ENCODE peak calls at places on chromosomes 11 and 22, in ten cellular contexts. One of them, this sample, is unnamed.

GRCh38 chr22:16974298-16975084 is 33.5 kb downstream of the GAB4 start:
- DNase-seq in bronchial epithelial cell: no peak
- DNase-seq in activated T-helper 1 cell treated with anti-CD3 and anti-CD28 coated beads, Interleukin-12 subunit alpha, Interleukin-12 subunit beta, Interleukin-2, Interleukin-4 antibody, amounts not matched to agents 30 ng/mL and 10 ng/mL and 1 ng/mL, durations not matched to agents 14 hours and 24 hours and 36 hours: no peak
- DNase-seq in midbrain: no peak
- DNase-seq in brain microvascular endothelial cell: no peak
- DNase-seq in kidney tubule cell: no peak
- DNase-seq in amygdala: no peak
- DNase-seq in epithelial cell of esophagus: no peak
- DNase-seq in H54: no peak
- DNase-seq in foreskin fibroblast: no peak
- DNase-seq in this sample: no peak

GRCh38 chr22:45784357-45785277 is 113.0 kb downstream of the ATXN10 start:
- DNase-seq in bronchial epithelial cell: no peak
- DNase-seq in activated T-helper 1 cell treated with anti-CD3 and anti-CD28 coated beads, Interleukin-12 subunit alpha, Interleukin-12 subunit beta, Interleukin-2, Interleukin-4 antibody, amounts not matched to agents 30 ng/mL and 10 ng/mL and 1 ng/mL, durations not matched to agents 14 hours and 24 hours and 36 hours: no peak
- DNase-seq in midbrain: no peak
- DNase-seq in brain microvascular endothelial cell: no peak
- DNase-seq in kidney tubule cell: peak
- DNase-seq in amygdala: no peak
- DNase-seq in epithelial cell of esophagus: no peak
- DNase-seq in H54: no peak
- DNase-seq in foreskin fibroblast: no peak
- DNase-seq in this sample: no peak

GRCh38 chr11:118610773-118611432 is 3.5 kb downstream of the PHLDB1 start:
- DNase-seq in bronchial epithelial cell: peak
- DNase-seq in activated T-helper 1 cell treated with anti-CD3 and anti-CD28 coated beads, Interleukin-12 subunit alpha, Interleukin-12 subunit beta, Interleukin-2, Interleukin-4 antibody, amounts not matched to agents 30 ng/mL and 10 ng/mL and 1 ng/mL, durations not matched to agents 14 hours and 24 hours and 36 hours: peak
- DNase-seq in midbrain: peak
- DNase-seq in brain microvascular endothelial cell: peak
- DNase-seq in kidney tubule cell: peak
- DNase-seq in amygdala: no peak
- DNase-seq in epithelial cell of esophagus: peak
- DNase-seq in H54: no peak
- DNase-seq in foreskin fibroblast: peak
- DNase-seq in this sample: no peak

GRCh38 chr11:104570088-104570701 is 328.1 kb downstream of the CASP12 start:
- DNase-seq in bronchial epithelial cell: peak
- DNase-seq in activated T-helper 1 cell treated with anti-CD3 and anti-CD28 coated beads, Interleukin-12 subunit alpha, Interleukin-12 subunit beta, Interleukin-2, Interleukin-4 antibody, amounts not matched to agents 30 ng/mL and 10 ng/mL and 1 ng/mL, durations not matched to agents 14 hours and 24 hours and 36 hours: no peak
- DNase-seq in midbrain: no peak
- DNase-seq in brain microvascular endothelial cell: peak
- DNase-seq in kidney tubule cell: peak
- DNase-seq in amygdala: no peak
- DNase-seq in epithelial cell of esophagus: peak
- DNase-seq in H54: no peak
- DNase-seq in foreskin fibroblast: peak
- DNase-seq in this sample: peak

GRCh38 chr11:19349340-19350025 is 108.7 kb upstream of the E2F8 start:
- DNase-seq in bronchial epithelial cell: no peak
- DNase-seq in activated T-helper 1 cell treated with anti-CD3 and anti-CD28 coated beads, Interleukin-12 subunit alpha, Interleukin-12 subunit beta, Interleukin-2, Interleukin-4 antibody, amounts not matched to agents 30 ng/mL and 10 ng/mL and 1 ng/mL, durations not matched to agents 14 hours and 24 hours and 36 hours: no peak
- DNase-seq in midbrain: peak
- DNase-seq in brain microvascular endothelial cell: no peak
- DNase-seq in kidney tubule cell: no peak
- DNase-seq in amygdala: no peak
- DNase-seq in epithelial cell of esophagus: no peak
- DNase-seq in H54: no peak
- DNase-seq in foreskin fibroblast: no peak
- DNase-seq in this sample: no peak

GRCh38 chr22:42646569-42647525 is 2.3 kb downstream of the CYB5R3 start:
- DNase-seq in bronchial epithelial cell: no peak
- DNase-seq in activated T-helper 1 cell treated with anti-CD3 and anti-CD28 coated beads, Interleukin-12 subunit alpha, Interleukin-12 subunit beta, Interleukin-2, Interleukin-4 antibody, amounts not matched to agents 30 ng/mL and 10 ng/mL and 1 ng/mL, durations not matched to agents 14 hours and 24 hours and 36 hours: no peak
- DNase-seq in midbrain: no peak
- DNase-seq in brain microvascular endothelial cell: no peak
- DNase-seq in kidney tubule cell: no peak
- DNase-seq in amygdala: no peak
- DNase-seq in epithelial cell of esophagus: no peak
- DNase-seq in H54: no peak
- DNase-seq in foreskin fibroblast: no peak
- DNase-seq in this sample: no peak

GRCh38 chr11:14270690-14271542 is 88.1 kb downstream of the RRAS2 start:
- DNase-seq in bronchial epithelial cell: no peak
- DNase-seq in activated T-helper 1 cell treated with anti-CD3 and anti-CD28 coated beads, Interleukin-12 subunit alpha, Interleukin-12 subunit beta, Interleukin-2, Interleukin-4 antibody, amounts not matched to agents 30 ng/mL and 10 ng/mL and 1 ng/mL, durations not matched to agents 14 hours and 24 hours and 36 hours: no peak
- DNase-seq in midbrain: no peak
- DNase-seq in brain microvascular endothelial cell: no peak
- DNase-seq in kidney tubule cell: no peak
- DNase-seq in amygdala: no peak
- DNase-seq in epithelial cell of esophagus: no peak
- DNase-seq in H54: no peak
- DNase-seq in foreskin fibroblast: no peak
- DNase-seq in this sample: no peak

GRCh38 chr22:41576877-41577276 is 12.8 kb downstream of the PMM1 start:
- DNase-seq in bronchial epithelial cell: peak
- DNase-seq in activated T-helper 1 cell treated with anti-CD3 and anti-CD28 coated beads, Interleukin-12 subunit alpha, Interleukin-12 subunit beta, Interleukin-2, Interleukin-4 antibody, amounts not matched to agents 30 ng/mL and 10 ng/mL and 1 ng/mL, durations not matched to agents 14 hours and 24 hours and 36 hours: peak
- DNase-seq in midbrain: no peak
- DNase-seq in brain microvascular endothelial cell: peak
- DNase-seq in kidney tubule cell: peak
- DNase-seq in amygdala: no peak
- DNase-seq in epithelial cell of esophagus: peak
- DNase-seq in H54: no peak
- DNase-seq in foreskin fibroblast: peak
- DNase-seq in this sample: no peak

GRCh38 chr11:9232482-9232881 is 32.7 kb downstream of the DENND5A start:
- DNase-seq in bronchial epithelial cell: no peak
- DNase-seq in activated T-helper 1 cell treated with anti-CD3 and anti-CD28 coated beads, Interleukin-12 subunit alpha, Interleukin-12 subunit beta, Interleukin-2, Interleukin-4 antibody, amounts not matched to agents 30 ng/mL and 10 ng/mL and 1 ng/mL, durations not matched to agents 14 hours and 24 hours and 36 hours: no peak
- DNase-seq in midbrain: no peak
- DNase-seq in brain microvascular endothelial cell: no peak
- DNase-seq in kidney tubule cell: no peak
- DNase-seq in amygdala: no peak
- DNase-seq in epithelial cell of esophagus: no peak
- DNase-seq in H54: no peak
- DNase-seq in foreskin fibroblast: no peak
- DNase-seq in this sample: no peak

GRCh38 chr11:120666121-120666639 is 154.6 kb downstream of the GRIK4 start:
- DNase-seq in bronchial epithelial cell: no peak
- DNase-seq in activated T-helper 1 cell treated with anti-CD3 and anti-CD28 coated beads, Interleukin-12 subunit alpha, Interleukin-12 subunit beta, Interleukin-2, Interleukin-4 antibody, amounts not matched to agents 30 ng/mL and 10 ng/mL and 1 ng/mL, durations not matched to agents 14 hours and 24 hours and 36 hours: no peak
- DNase-seq in midbrain: no peak
- DNase-seq in brain microvascular endothelial cell: no peak
- DNase-seq in kidney tubule cell: no peak
- DNase-seq in amygdala: no peak
- DNase-seq in epithelial cell of esophagus: no peak
- DNase-seq in H54: no peak
- DNase-seq in foreskin fibroblast: no peak
- DNase-seq in this sample: no peak

GRCh38 chr11:32968541-32968940 is 47.1 kb upstream of the DEPDC7 start:
- DNase-seq in bronchial epithelial cell: no peak
- DNase-seq in activated T-helper 1 cell treated with anti-CD3 and anti-CD28 coated beads, Interleukin-12 subunit alpha, Interleukin-12 subunit beta, Interleukin-2, Interleukin-4 antibody, amounts not matched to agents 30 ng/mL and 10 ng/mL and 1 ng/mL, durations not matched to agents 14 hours and 24 hours and 36 hours: no peak
- DNase-seq in midbrain: no peak
- DNase-seq in brain microvascular endothelial cell: no peak
- DNase-seq in kidney tubule cell: no peak
- DNase-seq in amygdala: no peak
- DNase-seq in epithelial cell of esophagus: no peak
- DNase-seq in H54: no peak
- DNase-seq in foreskin fibroblast: no peak
- DNase-seq in this sample: no peak

GRCh38 chr11:117097567-117098268 is 510 bp downstream of the SIK3 start:
- DNase-seq in bronchial epithelial cell: no peak
- DNase-seq in activated T-helper 1 cell treated with anti-CD3 and anti-CD28 coated beads, Interleukin-12 subunit alpha, Interleukin-12 subunit beta, Interleukin-2, Interleukin-4 antibody, amounts not matched to agents 30 ng/mL and 10 ng/mL and 1 ng/mL, durations not matched to agents 14 hours and 24 hours and 36 hours: peak
- DNase-seq in midbrain: no peak
- DNase-seq in brain microvascular endothelial cell: no peak
- DNase-seq in kidney tubule cell: peak
- DNase-seq in amygdala: no peak
- DNase-seq in epithelial cell of esophagus: peak
- DNase-seq in H54: no peak
- DNase-seq in foreskin fibroblast: peak
- DNase-seq in this sample: no peak

GRCh38 chr11:112958670-112959069 is 2.5 kb upstream of the NCAM1 start:
- DNase-seq in bronchial epithelial cell: peak
- DNase-seq in activated T-helper 1 cell treated with anti-CD3 and anti-CD28 coated beads, Interleukin-12 subunit alpha, Interleukin-12 subunit beta, Interleukin-2, Interleukin-4 antibody, amounts not matched to agents 30 ng/mL and 10 ng/mL and 1 ng/mL, durations not matched to agents 14 hours and 24 hours and 36 hours: no peak
- DNase-seq in midbrain: no peak
- DNase-seq in brain microvascular endothelial cell: no peak
- DNase-seq in kidney tubule cell: peak
- DNase-seq in amygdala: no peak
- DNase-seq in epithelial cell of esophagus: peak
- DNase-seq in H54: peak
- DNase-seq in foreskin fibroblast: peak
- DNase-seq in this sample: no peak

GRCh38 chr11:123299721-123300120 is 104.7 kb upstream of the CLMP start:
- DNase-seq in bronchial epithelial cell: no peak
- DNase-seq in activated T-helper 1 cell treated with anti-CD3 and anti-CD28 coated beads, Interleukin-12 subunit alpha, Interleukin-12 subunit beta, Interleukin-2, Interleukin-4 antibody, amounts not matched to agents 30 ng/mL and 10 ng/mL and 1 ng/mL, durations not matched to agents 14 hours and 24 hours and 36 hours: no peak
- DNase-seq in midbrain: no peak
- DNase-seq in brain microvascular endothelial cell: no peak
- DNase-seq in kidney tubule cell: no peak
- DNase-seq in amygdala: no peak
- DNase-seq in epithelial cell of esophagus: no peak
- DNase-seq in H54: no peak
- DNase-seq in foreskin fibroblast: no peak
- DNase-seq in this sample: no peak

This sample was measured in HS-5.